ENCODE peak calls at places on chromosomes 4 and X, in four cellular contexts. A is tibial artery, C is progenitor cell of endocrine pancreas, R is epithelial cell of esophagus. E is an unnamed sample.

GRCh38 chr4:186067757-186068385 is 1.1 kb upstream of the TLR3 start:
- DNase-seq in A (peak; percentile 54), C (no peak), R (peak; percentile 56), E (peak; percentile 15)

GRCh38 chr4:10245761-10246160 is 129.2 kb upstream of the WDR1 start:
- DNase-seq in R (no peak), A (no peak), C (no peak), E (no peak)

GRCh38 chr4:163697121-163697520 is 202.6 kb downstream of the TMA16 start:
- DNase-seq in R (peak; percentile 96), C (no peak), A (no peak), E (no peak)

GRCh38 chrX:138759217-138759943 is 47.9 kb upstream of the FGF13 start:
- DNase-seq in A (no peak), C (no peak), R (peak; percentile 4), E (no peak)

GRCh38 chrX:68834371-68835103 is 5.7 kb downstream of the EFNB1 start:
- DNase-seq in R (no peak), C (no peak), A (no peak), E (no peak)

GRCh38 chr4:1047106-1047975 is 35.9 kb downstream of the FGFRL1 start:
- DNase-seq in C (no peak), R (no peak), A (peak; percentile 24), E (no peak)

GRCh38 chr4:94576163-94576562 is 124.4 kb downstream of the PDLIM5 start:
- DNase-seq in A (no peak), R (no peak), C (no peak), E (no peak)

GRCh38 chr4:1193206-1194027 is 21.0 kb upstream of the SPON2 start:
- DNase-seq in C (no peak), R (no peak), A (peak; percentile 17), E (no peak)

GRCh38 chrX:19156223-19156622 is 34.0 kb upstream of the ADGRG2 start:
- DNase-seq in A (no peak), C (no peak), R (peak; percentile 32), E (no peak)

DNA sequence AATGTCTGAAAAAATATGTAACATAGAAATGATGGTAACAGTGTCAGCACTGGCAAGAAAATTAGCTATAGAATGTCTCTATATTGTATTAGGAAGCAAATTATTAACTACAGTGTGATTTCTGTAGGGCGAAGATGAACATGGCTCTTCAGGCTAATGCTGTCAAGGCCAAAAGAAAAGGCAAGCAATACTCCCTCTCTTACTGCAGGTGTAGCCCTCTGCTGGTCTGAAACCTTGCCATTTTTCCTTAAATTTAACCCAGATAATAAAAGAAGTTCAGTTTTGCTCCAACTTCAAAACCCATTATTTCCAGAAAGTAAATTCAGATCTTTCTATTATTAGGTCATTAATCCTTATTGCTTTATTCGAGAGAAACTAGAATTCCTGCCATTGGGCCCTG is 215.9 kb downstream of the LRBA start:
- DNase-seq in R (peak; percentile 5), C (no peak), A (no peak), E (no peak)
- TF ChIP-seq CTCF in R (peak; percentile 22), C (peak; percentile 38), A (no peak), E (no peak)

GRCh38 chrX:97639526-97639925 is 755.8 kb downstream of the RPA4 start:
- DNase-seq in A (no peak), C (no peak), R (no peak), E (peak; percentile 8)
- TF ChIP-seq CTCF in A (no peak), C (no peak), R (no peak), E (no peak)

GRCh38 chr4:25936696-25937095 is 22.7 kb downstream of the SMIM20 start:
- DNase-seq in R (no peak), C (no peak), A (no peak), E (no peak)

GRCh38 chr4:25939330-25939729 is 25.3 kb downstream of the SMIM20 start:
- DNase-seq in C (no peak), A (no peak), R (no peak), E (no peak)

GRCh38 chr4:25941441-25941840 is 27.4 kb downstream of the SMIM20 start:
- DNase-seq in A (no peak), R (no peak), C (no peak), E (no peak)

GRCh38 chr4:25938251-25939186 is 24.5 kb downstream of the SMIM20 start:
- DNase-seq in C (no peak), R (peak; percentile 65), A (peak; percentile 59), E (no peak)

GRCh38 chr4:25937801-25938200 is 23.8 kb downstream of the SMIM20 start:
- DNase-seq in C (no peak), A (no peak), R (no peak), E (no peak)
- TF ChIP-seq CTCF in C (no peak), A (no peak), R (no peak), E (no peak)

GRCh38 chr4:86737244-86737643 is 111.9 kb downstream of the SLC10A6 start:
- DNase-seq in C (no peak), A (no peak), R (no peak), E (no peak)
- TF ChIP-seq CTCF in C (no peak), A (no peak), R (no peak), E (no peak)

DNA sequence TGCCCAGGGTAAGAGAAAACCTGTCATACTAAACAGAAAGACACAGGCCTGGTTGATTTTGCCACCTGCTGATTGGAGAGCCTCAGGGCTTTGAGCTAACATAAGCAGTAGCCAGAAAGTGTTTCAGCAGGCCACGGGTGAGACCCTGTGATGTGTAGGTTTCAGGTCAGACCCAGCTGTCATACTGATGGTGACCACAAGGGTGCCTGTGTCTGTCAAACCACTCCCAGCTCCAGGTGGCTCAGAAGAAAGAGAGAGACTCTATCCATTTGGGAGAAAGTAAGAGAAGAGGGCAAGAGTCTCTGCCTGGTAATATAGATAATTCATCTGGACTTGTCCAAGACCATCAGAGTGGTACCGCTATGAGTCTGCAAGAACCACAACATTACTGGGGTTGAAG is 72.8 kb upstream of the NLRP2B start:
- DNase-seq in R (peak; percentile 2), A (no peak), C (no peak), E (no peak)
- TF ChIP-seq CTCF in R (no peak), A (no peak), C (no peak), E (no peak)

GRCh38 chrX:63421411-63421810 is 70.3 kb upstream of the SPIN4 start:
- DNase-seq in R (no peak), A (no peak), C (no peak), E (no peak)
- TF ChIP-seq CTCF in R (no peak), A (no peak), C (peak; percentile 19), E (no peak)

E was measured in nephron progenitor cell.